ENCODE peak calls at places on chromosomes 5 and 9, in eight cellular contexts. W is Daoy; R is skeletal muscle cell; P is choroid plexus epithelial cell; A is activated T-cell treated with anti-CD3 and anti-CD28 coated beads, Interleukin-2, amount 50 U/mL, for 72 hours; N is heart left ventricle; H is stimulated activated CD8-positive, alpha-beta memory T cell treated with anti-CD3 and anti-CD28 coated beads, Interleukin-15, amount 100 ng/mL, for 24 hours; E is HFF-Myc. G is an unnamed sample.

GRCh38 chr9:70121818-70122436 is 78.3 kb downstream of the MAMDC2 start:
- DNase-seq in E (no peak), A (no peak), H (no peak), P (peak; percentile 23), W (no peak), N (no peak), R (no peak), G (peak; percentile 69)

GRCh38 chr5:138466900-138467710 is 1.8 kb downstream of the EGR1 start:
- DNase-seq in W (peak; percentile 56), N (no peak), H (no peak), E (no peak), A (peak; percentile 22), P (peak; percentile 20), R (no peak), G (peak; percentile 9)

GRCh38 chr9:130110166-130110565 is 56.5 kb downstream of the GPR107 start:
- DNase-seq in R (no peak), A (peak; percentile 14), W (peak; percentile 30), N (no peak), E (no peak), H (no peak), P (no peak), G (no peak)

GRCh38 chr9:115775669-115776068 is 377.9 kb upstream of the PAPPA start:
- DNase-seq in P (no peak), H (no peak), R (no peak), E (no peak), W (no peak), N (no peak), A (no peak), G (no peak)

GRCh38 chr9:9574080-9574479 is 1038.7 kb downstream of the PTPRD start:
- DNase-seq in R (no peak), E (no peak), W (no peak), N (no peak), P (no peak), H (no peak), A (no peak), G (no peak)

GRCh38 chr5:102762095-102762534 is 7.0 kb downstream of the PAM start:
- DNase-seq in P (peak; percentile 73), N (no peak), H (no peak), R (peak; percentile 40), A (peak; percentile 12), E (no peak), W (peak; percentile 25), G (peak; percentile 53)

GRCh38 chr5:180414176-180414575 is 61.0 kb upstream of the GFPT2 start:
- DNase-seq in R (no peak), P (no peak), H (no peak), A (no peak), E (no peak), N (no peak), W (no peak), G (no peak)

GRCh38 chr9:91187965-91188344 is 173.8 kb downstream of the AUH start:
- DNase-seq in E (no peak), N (peak; percentile 68), A (no peak), W (no peak), H (no peak), P (peak; percentile 75), R (peak; percentile 66), G (peak; percentile 94)